ENCODE peak calls at places on chromosomes 12 and 14, in four cellular contexts. W, S, O and M are unnamed samples.

GRCh38 chr14:86141966-86142365 is 612.0 kb downstream of the FLRT2 start:
- DNase-seq in W (no peak), S (no peak), O (no peak), M (no peak)

GRCh38 chr12:6507102-6507998 is 13.4 kb downstream of the NCAPD2 start:
- DNase-seq in W (no peak), S (no peak), O (no peak), M (no peak)

GRCh38 chr14:37623552-37623951 is 28.1 kb downstream of the TTC6 start:
- DNase-seq in W (no peak), S (no peak), O (no peak), M (no peak)

GRCh38 chr12:94244165-94245133 is 96.1 kb downstream of the PLXNC1 start:
- DNase-seq in W (peak; percentile 32), S (no peak), O (no peak), M (no peak)

GRCh38 chr14:57380935-57381334 is 9.5 kb upstream of the NAA30 start:
- DNase-seq in W (no peak), S (no peak), O (no peak), M (no peak)

GRCh38 chr14:99426265-99426664 is 54.4 kb downstream of the SETD3 start:
- DNase-seq in W (no peak), S (no peak), O (peak; percentile 67), M (no peak)

GRCh38 chr14:105900398-105901160 is 374.2 kb downstream of the TMEM121 start:
- DNase-seq in W (no peak), S (no peak), O (no peak), M (no peak)

GRCh38 chr12:17203497-17203896 is 597.5 kb upstream of the LMO3 start:
- DNase-seq in W (no peak), S (no peak), O (no peak), M (no peak)

GRCh38 chr12:65632131-65632855 is 192.0 kb upstream of the HMGA2 start:
- DNase-seq in W (no peak), S (no peak), O (no peak), M (no peak)
- H3K4me1 ChIP-seq in W (no peaks in the 10 kb centered on the region), S (no peaks in the 10 kb centered on the region), O (no peaks in the 10 kb centered on the region), M (no peaks in the 10 kb centered on the region)

GRCh38 chr12:34404377-34405285 is 382.3 kb downstream of the ALG10 start:
- DNase-seq in W (peak; percentile 18), S (no peak), O (no peak), M (peak; percentile 17)
- H3K9me3 ChIP-seq in W (peaks cover 6% of the 10 kb centered on the region), S (no peaks in the 10 kb centered on the region), O (peaks cover 31% of the 10 kb centered on the region), M (peaks cover 9% of the 10 kb centered on the region)

DNA sequence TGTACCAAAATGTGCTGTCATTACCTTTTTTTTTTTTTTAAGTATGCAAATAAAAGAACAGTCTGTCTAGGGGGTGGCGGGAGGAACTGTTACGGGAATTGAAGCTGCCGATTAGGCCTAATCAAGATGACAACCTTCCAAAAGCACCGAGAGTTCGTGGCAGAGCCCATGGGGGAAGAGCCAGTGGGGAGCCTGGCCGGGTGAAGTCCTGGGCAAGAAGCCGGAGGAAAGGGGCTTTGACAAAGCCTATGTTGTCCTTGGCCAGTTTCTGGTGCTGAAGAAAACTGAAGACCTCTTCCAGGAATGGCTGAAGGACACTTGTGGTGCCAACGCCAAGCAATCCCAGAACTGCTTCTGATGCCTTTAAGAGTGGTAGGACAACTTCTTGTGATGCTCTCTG is 42.6 kb downstream of the ACTN1 start:
- DNase-seq in W (no peak), S (no peak), O (no peak), M (no peak)
- H3K4me1 ChIP-seq in W (peaks cover 46% of the 10 kb centered on the region), S (peaks cover 56% of the 10 kb centered on the region), O (no peaks in the 10 kb centered on the region), M (peaks cover 34% of the 10 kb centered on the region)

GRCh38 chr14:27327095-27327494 is 729.3 kb upstream of the NOVA1 start:
- DNase-seq in W (no peak), S (no peak), O (no peak), M (no peak)
- H3K9me3 ChIP-seq in W (peaks cover 4% of the 10 kb centered on the region), S (no peaks in the 10 kb centered on the region), O (peaks cover 66% of the 10 kb centered on the region), M (no peaks in the 10 kb centered on the region)

GRCh38 chr14:95024380-95024779 is 132.9 kb downstream of the DICER1 start:
- DNase-seq in W (peak; percentile 6), S (no peak), O (no peak), M (no peak)

GRCh38 chr14:95023115-95023514 is 134.2 kb downstream of the DICER1 start:
- DNase-seq in W (peak; percentile 6), S (no peak), O (no peak), M (no peak)

GRCh38 chr14:95025941-95026340 is 131.4 kb downstream of the DICER1 start:
- DNase-seq in W (peak; percentile 20), S (no peak), O (no peak), M (no peak)

GRCh38 chr14:95025218-95025617 is 132.1 kb downstream of the DICER1 start:
- DNase-seq in W (no peak), S (no peak), O (no peak), M (no peak)

GRCh38 chr14:95023886-95024285 is 133.4 kb downstream of the DICER1 start:
- DNase-seq in W (peak; percentile 25), S (no peak), O (no peak), M (no peak)
- H3K4me1 ChIP-seq in W (no peaks in the 10 kb centered on the region), S (no peaks in the 10 kb centered on the region), O (no peaks in the 10 kb centered on the region), M (no peaks in the 10 kb centered on the region)

DNA sequence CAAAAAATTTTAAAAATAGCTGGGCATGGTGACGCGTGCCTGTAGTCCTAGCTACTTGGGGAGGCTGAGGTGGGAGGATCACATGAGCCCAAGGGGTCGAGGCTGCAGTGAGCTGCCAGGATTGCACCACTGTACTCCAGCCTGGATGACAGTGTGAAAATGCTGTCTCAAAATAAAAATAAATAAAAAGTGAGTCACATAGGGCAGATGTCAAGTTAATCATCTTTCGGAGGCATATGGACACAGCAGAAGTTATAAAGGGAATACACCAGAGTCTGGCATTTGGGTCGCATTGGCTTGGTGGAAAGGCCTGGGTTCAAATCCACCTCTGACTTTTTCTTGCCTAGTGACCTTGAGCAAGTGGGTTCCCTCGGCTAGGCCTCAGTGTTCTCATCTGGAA is 92.7 kb downstream of the PHETA1 start:
- DNase-seq in W (no peak), S (no peak), O (no peak), M (no peak)
- H3K9me3 ChIP-seq in W (no peaks in the 10 kb centered on the region), S (no peaks in the 10 kb centered on the region), O (no peaks in the 10 kb centered on the region), M (no peaks in the 10 kb centered on the region)

DNA sequence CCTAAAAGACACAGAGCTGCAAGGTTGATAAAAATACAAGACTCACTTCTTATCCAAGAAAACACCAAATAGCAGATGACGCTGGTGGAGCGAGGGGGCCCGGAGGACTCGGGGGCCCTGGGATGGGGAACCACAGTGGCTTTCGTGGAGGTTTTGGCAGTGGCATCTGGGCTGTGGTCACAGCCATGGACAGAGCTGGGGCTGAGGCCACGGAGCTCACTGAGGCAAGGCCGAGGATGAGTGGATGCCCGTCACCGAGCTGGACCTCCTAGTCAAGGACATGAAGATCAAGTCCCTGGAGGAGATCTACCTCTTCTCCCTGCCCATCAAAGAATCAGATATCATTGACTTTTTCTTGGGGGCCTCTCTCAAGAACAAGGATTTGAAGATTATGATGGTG is 117.2 kb downstream of the PTPRO start:
- DNase-seq in W (no peak), S (no peak), O (no peak), M (no peak)
- H3K4me1 ChIP-seq in W (no peaks in the 10 kb centered on the region), S (no peaks in the 10 kb centered on the region), O (no peaks in the 10 kb centered on the region), M (no peaks in the 10 kb centered on the region)

GRCh38 chr12:34606749-34607519 is 584.6 kb downstream of the ALG10 start:
- DNase-seq in W (no peak), S (no peak), O (no peak), M (no peak)

GRCh38 chr12:34604631-34605509 is 582.6 kb downstream of the ALG10 start:
- DNase-seq in W (no peak), S (no peak), O (no peak), M (no peak)

GRCh38 chr12:34604227-34604626 is 581.9 kb downstream of the ALG10 start:
- DNase-seq in W (no peak), S (no peak), O (no peak), M (no peak)

GRCh38 chr12:34605955-34606748 is 583.9 kb downstream of the ALG10 start:
- DNase-seq in W (no peak), S (no peak), O (no peak), M (no peak)

GRCh38 chr12:34605510-34605887 is 583.2 kb downstream of the ALG10 start:
- DNase-seq in W (no peak), S (no peak), O (no peak), M (no peak)
- H3K9me3 ChIP-seq in W (no peaks in the 10 kb centered on the region), S (no peaks in the 10 kb centered on the region), O (peaks cover 19% of the 10 kb centered on the region), M (no peaks in the 10 kb centered on the region)